ENCODE peak calls at places on chromosomes 6 and 20, in seven cellular contexts. S, R, Q, B, A, C and F are unnamed samples.

GRCh38 chr20:2122921-2123320 is 21.3 kb downstream of the STK35 start:
- DNase-seq in C (no peak), R (no peak), S (peak; percentile 97), Q (peak; percentile 49), B (peak; percentile 52), A (no peak), F (no peak)

GRCh38 chr20:61042501-61043385 is 209.3 kb upstream of the CDH4 start:
- DNase-seq in B (no peak), C (no peak), S (peak; percentile 18), A (no peak), R (no peak), Q (no peak), F (no peak)

GRCh38 chr6:137171824-137172733 is 1.4 kb downstream of the IL22RA2 start:
- DNase-seq in C (no peak), S (no peak), R (no peak), A (no peak), Q (no peak), B (no peak), F (peak; percentile 5)

GRCh38 chr6:34867484-34867883 is 20.4 kb downstream of the TAF11 start:
- DNase-seq in B (no peak), C (no peak), Q (no peak), S (no peak), R (no peak), A (no peak), F (no peak)

GRCh38 chr6:32858194-32858593 is 4.2 kb downstream of the PSMB9 start:
- DNase-seq in B (no peak), S (no peak), R (no peak), C (no peak), Q (no peak), A (no peak), F (no peak)

GRCh38 chr6:144543006-144543871 is 258.1 kb downstream of the UTRN start:
- DNase-seq in R (no peak), A (no peak), B (no peak), S (peak; percentile 60), Q (no peak), C (no peak), F (no peak)

GRCh38 chr6:123016431-123017110 is 20.5 kb downstream of the CLVS2 start:
- DNase-seq in Q (no peak), R (no peak), S (no peak), A (no peak), B (no peak), C (no peak), F (no peak)

GRCh38 chr6:116511424-116512131 is at the start of gene CALHM5:
- DNase-seq in R (no peak), S (peak; percentile 94), B (no peak), C (no peak), Q (peak; percentile 48), A (no peak), F (no peak)

GRCh38 chr6:83735461-83735860 is 26.6 kb upstream of the SNAP91 start:
- DNase-seq in Q (no peak), C (no peak), B (no peak), S (no peak), R (no peak), A (no peak), F (no peak)

GRCh38 chr6:81401970-81402690 is 350.4 kb downstream of the TENT5A start:
- DNase-seq in C (no peak), A (no peak), B (no peak), Q (no peak), R (no peak), S (peak; percentile 52), F (no peak)

GRCh38 chr6:113315879-113316278 is 541.3 kb upstream of the MARCKS start:
- DNase-seq in A (no peak), B (no peak), C (no peak), Q (no peak), S (no peak), R (no peak), F (no peak)

GRCh38 chr20:61500791-61501321 is 248.8 kb downstream of the CDH4 start:
- DNase-seq in S (peak; percentile 54), Q (no peak), R (no peak), B (no peak), A (no peak), C (no peak), F (no peak)

GRCh38 chr20:57384486-57384885 is 6.7 kb upstream of the RBM38 start:
- DNase-seq in Q (no peak), B (peak; percentile 71), C (no peak), S (no peak), A (no peak), R (no peak), F (no peak)

GRCh38 chr20:23088891-23089290 is 2.8 kb upstream of the CD93 start:
- DNase-seq in A (no peak), C (no peak), Q (no peak), B (no peak), R (no peak), S (no peak), F (no peak)

GRCh38 chr20:4591975-4592315 is 129.8 kb upstream of the PRND start:
- DNase-seq in C (no peak), A (no peak), R (no peak), B (no peak), S (no peak), Q (no peak), F (no peak)

GRCh38 chr6:119493980-119494379 is 144.4 kb upstream of the MAN1A1 start:
- DNase-seq in B (no peak), A (no peak), C (no peak), R (no peak), Q (no peak), S (no peak), F (no peak)

GRCh38 chr20:3866464-3866863 is 19.8 kb downstream of the MAVS start:
- DNase-seq in S (no peak), B (no peak), R (no peak), Q (no peak), A (no peak), C (no peak), F (no peak)

GRCh38 chr6:170076466-170077165 is 214.3 kb downstream of the DLL1 start:
- DNase-seq in Q (peak; percentile 5), B (peak; percentile 65), C (no peak), S (no peak), R (peak; percentile 20), A (peak; percentile 60), F (no peak)

GRCh38 chr6:33013608-33014007 is 4.2 kb upstream of the HLA-DOA start:
- DNase-seq in A (no peak), Q (no peak), C (no peak), B (no peak), R (no peak), S (no peak), F (no peak)

GRCh38 chr6:69164564-69165252 is 529.6 kb downstream of the ADGRB3 start:
- DNase-seq in Q (no peak), C (no peak), S (no peak), A (no peak), R (no peak), B (no peak), F (peak; percentile 20)

DNA sequence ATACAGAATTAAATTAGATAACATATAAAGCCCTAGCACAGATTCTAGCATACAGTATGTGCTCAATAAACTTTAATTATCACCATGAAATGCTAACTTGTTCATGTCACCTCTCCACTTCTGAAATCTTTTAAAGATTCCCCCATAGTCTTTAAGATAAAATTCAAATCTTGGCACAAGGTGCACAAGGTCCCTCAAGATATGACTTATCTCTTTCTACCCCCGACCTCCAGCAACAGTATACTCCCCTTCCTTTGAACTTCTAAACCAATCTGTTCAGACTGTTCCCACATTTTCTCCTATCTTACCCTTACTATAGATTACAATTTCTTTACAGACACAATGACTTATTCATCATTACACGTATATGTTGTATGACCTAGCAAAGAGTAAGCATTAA is 29.0 kb downstream of the SEC63 start:
- DNase-seq in Q (no peak), C (no peak), B (no peak), S (no peak), A (no peak), R (no peak), F (no peak)
- H3K9me3 ChIP-seq in Q (no peaks in the 10 kb centered on the region), C (no peaks in the 10 kb centered on the region), B (peaks cover 15% of the 10 kb centered on the region), S (no peaks in the 10 kb centered on the region), A (no peaks in the 10 kb centered on the region), R (no peaks in the 10 kb centered on the region), F (no peaks in the 10 kb centered on the region)

DNA sequence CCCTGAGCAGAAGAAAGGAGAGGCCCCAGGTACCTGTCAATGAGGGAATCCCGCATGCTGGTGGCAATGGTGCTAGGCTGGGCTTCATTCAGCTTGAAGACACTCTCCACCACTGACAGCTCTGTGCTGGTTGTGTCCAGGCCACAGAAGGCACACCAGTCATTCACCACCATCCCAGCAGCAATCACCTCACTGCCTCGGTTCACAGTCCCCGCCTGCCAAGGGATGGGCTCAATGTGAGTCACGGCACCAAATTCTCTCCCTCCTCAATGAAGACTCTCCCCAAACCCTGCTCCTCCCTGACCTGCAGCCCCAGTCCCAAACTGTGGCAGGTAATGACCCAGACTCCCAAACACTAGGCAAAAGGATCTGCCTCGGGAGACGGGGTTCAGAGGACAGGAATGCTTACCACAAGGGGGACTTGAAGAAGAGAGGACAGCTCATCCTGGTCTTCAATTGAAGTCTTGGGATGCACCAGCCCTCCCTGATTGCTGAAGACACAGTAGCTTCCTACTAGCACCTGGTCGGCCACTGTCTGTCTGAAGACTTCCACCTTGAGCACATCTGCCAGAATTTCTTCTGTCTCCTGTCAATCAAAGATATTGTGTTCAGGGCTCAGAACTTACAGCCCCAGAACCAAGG is 1.7 kb upstream of the MMP24OS start:
- DNase-seq in A (no peak), Q (no peak), S (no peak), B (no peak), R (no peak), C (no peak), F (no peak)
- H3K36me3 ChIP-seq in A (peaks cover 43% of the 10 kb centered on the region), Q (no peaks in the 10 kb centered on the region), S (peaks cover 42% of the 10 kb centered on the region), B (peaks cover 29% of the 10 kb centered on the region), R (peaks cover 55% of the 10 kb centered on the region), C (peaks cover 28% of the 10 kb centered on the region), F (peaks cover 20% of the 10 kb centered on the region)

DNA sequence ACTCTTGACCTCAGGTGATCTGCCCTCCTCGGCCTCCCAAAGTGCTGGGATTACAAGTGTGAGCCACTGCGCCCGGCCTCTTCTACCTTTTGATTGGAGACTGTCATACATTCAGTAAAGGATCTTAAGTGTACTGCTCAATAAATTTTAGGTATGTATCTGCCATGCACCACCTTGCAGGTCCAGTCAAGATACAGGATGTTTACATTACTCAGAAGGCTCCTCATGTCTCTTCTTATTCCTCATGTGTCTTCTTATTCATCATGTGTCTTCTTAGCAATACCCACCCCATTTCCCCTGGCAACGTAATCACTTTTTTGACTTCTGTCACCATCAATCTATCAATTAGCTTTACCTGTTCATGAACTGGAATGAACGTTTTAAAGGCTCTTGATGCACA is 7.9 kb downstream of the MEA1 start:
- DNase-seq in S (no peak), R (no peak), B (no peak), Q (no peak), A (no peak), C (no peak), F (no peak)
- H3K4me1 ChIP-seq in S (no peaks in the 10 kb centered on the region), R (no peaks in the 10 kb centered on the region), B (no peaks in the 10 kb centered on the region), Q (no peaks in the 10 kb centered on the region), A (no peaks in the 10 kb centered on the region), C (no peaks in the 10 kb centered on the region), F (no peaks in the 10 kb centered on the region)

DNA sequence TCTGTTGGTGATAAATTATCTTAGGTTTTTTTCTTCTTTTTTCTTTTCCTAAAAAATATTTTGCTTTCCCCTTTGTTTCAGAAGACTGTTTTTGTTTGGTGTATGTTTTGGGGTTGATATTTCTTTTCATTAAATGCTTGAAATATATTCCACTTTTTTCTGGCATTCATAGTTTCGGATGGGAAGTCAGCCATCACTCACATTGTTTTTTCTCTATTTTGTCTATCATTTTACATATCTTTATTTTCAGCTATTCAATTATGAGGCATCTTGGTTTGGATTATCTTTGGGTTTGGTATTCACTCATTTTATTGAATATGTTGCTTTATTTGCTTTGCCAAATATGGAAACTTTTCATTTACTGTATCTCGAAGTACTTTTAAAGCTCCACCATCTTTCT is 600.5 kb upstream of the EYS start:
- DNase-seq in B (no peak), R (no peak), S (no peak), Q (no peak), A (no peak), C (no peak), F (no peak)
- H3K9me3 ChIP-seq in B (peaks cover 41% of the 10 kb centered on the region), R (peaks cover 15% of the 10 kb centered on the region), S (no peaks in the 10 kb centered on the region), Q (no peaks in the 10 kb centered on the region), A (peaks cover 6% of the 10 kb centered on the region), C (no peaks in the 10 kb centered on the region), F (no peaks in the 10 kb centered on the region)